ENCODE peak calls at places on chromosome 6, in ten cellular contexts. One of them, this sample, is unnamed. For H3K4me1, the result is how much of the 10 kb centered on the place peaks cover.

GRCh38 chr6:56143796-56144195 is 103.6 kb downstream of the COL21A1 start:
- DNase-seq in CD4-positive, alpha-beta memory T cell: no peak
- DNase-seq in mesendoderm: no peak
- DNase-seq in heart right ventricle: no peak
- DNase-seq in GM23248: peak
- DNase-seq in A549: no peak
- DNase-seq in DND-41: no peak
- DNase-seq in IMR-90: no peak
- DNase-seq in CD8-positive, alpha-beta T cell: no peak
- DNase-seq in cardiac muscle cell: no peak
- DNase-seq in this sample: no peak

GRCh38 chr6:154891901-154892300 is 103.2 kb upstream of the TIAM2 start:
- DNase-seq in CD4-positive, alpha-beta memory T cell: no peak
- DNase-seq in mesendoderm: no peak
- DNase-seq in heart right ventricle: no peak
- DNase-seq in GM23248: no peak
- DNase-seq in A549: no peak
- DNase-seq in DND-41: no peak
- DNase-seq in IMR-90: no peak
- DNase-seq in CD8-positive, alpha-beta T cell: no peak
- DNase-seq in cardiac muscle cell: no peak
- DNase-seq in this sample: no peak

GRCh38 chr6:157753291-157753690 is 69.8 kb upstream of the SNX9 start:
- DNase-seq in CD4-positive, alpha-beta memory T cell: no peak
- DNase-seq in mesendoderm: no peak
- DNase-seq in heart right ventricle: no peak
- DNase-seq in GM23248: peak
- DNase-seq in A549: no peak
- DNase-seq in DND-41: no peak
- DNase-seq in IMR-90: no peak
- DNase-seq in CD8-positive, alpha-beta T cell: no peak
- DNase-seq in cardiac muscle cell: no peak
- DNase-seq in this sample: no peak

GRCh38 chr6:45854343-45854742 is 161.3 kb downstream of the CLIC5 start:
- DNase-seq in CD4-positive, alpha-beta memory T cell: no peak
- DNase-seq in mesendoderm: no peak
- DNase-seq in heart right ventricle: no peak
- DNase-seq in GM23248: no peak
- DNase-seq in A549: no peak
- DNase-seq in DND-41: no peak
- DNase-seq in IMR-90: no peak
- DNase-seq in CD8-positive, alpha-beta T cell: no peak
- DNase-seq in cardiac muscle cell: no peak
- DNase-seq in this sample: no peak

GRCh38 chr6:127100510-127101140 is 17.8 kb upstream of the RSPO3 start:
- DNase-seq in CD4-positive, alpha-beta memory T cell: no peak
- DNase-seq in mesendoderm: peak
- DNase-seq in heart right ventricle: no peak
- DNase-seq in GM23248: peak
- DNase-seq in A549: no peak
- DNase-seq in DND-41: no peak
- DNase-seq in IMR-90: peak
- DNase-seq in CD8-positive, alpha-beta T cell: no peak
- DNase-seq in cardiac muscle cell: no peak
- DNase-seq in this sample: no peak

GRCh38 chr6:74606488-74607135 is 599.2 kb downstream of the COL12A1 start:
- DNase-seq in CD4-positive, alpha-beta memory T cell: no peak
- DNase-seq in mesendoderm: peak
- DNase-seq in heart right ventricle: no peak
- DNase-seq in GM23248: peak
- DNase-seq in A549: peak
- DNase-seq in DND-41: no peak
- DNase-seq in IMR-90: peak
- DNase-seq in CD8-positive, alpha-beta T cell: no peak
- DNase-seq in cardiac muscle cell: no peak
- DNase-seq in this sample: no peak

GRCh38 chr6:166041277-166041676 is 126.4 kb downstream of the TBXT start:
- DNase-seq in CD4-positive, alpha-beta memory T cell: no peak
- DNase-seq in mesendoderm: no peak
- DNase-seq in heart right ventricle: no peak
- DNase-seq in GM23248: no peak
- DNase-seq in A549: no peak
- DNase-seq in DND-41: no peak
- DNase-seq in IMR-90: no peak
- DNase-seq in CD8-positive, alpha-beta T cell: no peak
- DNase-seq in cardiac muscle cell: no peak
- DNase-seq in this sample: no peak

GRCh38 chr6:166203003-166203640 is 35.5 kb upstream of the TBXT start:
- DNase-seq in CD4-positive, alpha-beta memory T cell: no peak
- DNase-seq in mesendoderm: no peak
- DNase-seq in heart right ventricle: no peak
- DNase-seq in GM23248: no peak
- DNase-seq in A549: no peak
- DNase-seq in DND-41: no peak
- DNase-seq in IMR-90: peak
- DNase-seq in CD8-positive, alpha-beta T cell: no peak
- DNase-seq in cardiac muscle cell: no peak
- DNase-seq in this sample: no peak

GRCh38 chr6:142378138-142378875 is 76.5 kb downstream of the ADGRG6 start:
- DNase-seq in CD4-positive, alpha-beta memory T cell: no peak
- DNase-seq in mesendoderm: peak
- DNase-seq in heart right ventricle: no peak
- DNase-seq in GM23248: peak
- DNase-seq in A549: no peak
- DNase-seq in DND-41: no peak
- DNase-seq in IMR-90: peak
- DNase-seq in CD8-positive, alpha-beta T cell: no peak
- DNase-seq in cardiac muscle cell: peak
- DNase-seq in this sample: no peak

GRCh38 chr6:32393660-32394420 is 13.1 kb downstream of the BTNL2 start:
- DNase-seq in CD4-positive, alpha-beta memory T cell: no peak
- DNase-seq in mesendoderm: peak
- DNase-seq in heart right ventricle: no peak
- DNase-seq in GM23248: peak
- DNase-seq in A549: no peak
- DNase-seq in DND-41: no peak
- DNase-seq in IMR-90: no peak
- DNase-seq in CD8-positive, alpha-beta T cell: no peak
- DNase-seq in cardiac muscle cell: no peak
- DNase-seq in this sample: no peak

GRCh38 chr6:31272431-31272830 is 539 bp upstream of the HLA-C start:
- DNase-seq in CD4-positive, alpha-beta memory T cell: no peak
- DNase-seq in mesendoderm: peak
- DNase-seq in heart right ventricle: no peak
- DNase-seq in GM23248: peak
- DNase-seq in A549: no peak
- DNase-seq in DND-41: no peak
- DNase-seq in IMR-90: no peak
- DNase-seq in CD8-positive, alpha-beta T cell: no peak
- DNase-seq in cardiac muscle cell: peak
- DNase-seq in this sample: no peak

GRCh38 chr6:69974193-69974592 is 107.8 kb downstream of the COL19A1 start:
- DNase-seq in CD4-positive, alpha-beta memory T cell: no peak
- DNase-seq in mesendoderm: no peak
- DNase-seq in heart right ventricle: no peak
- DNase-seq in GM23248: peak
- DNase-seq in A549: no peak
- DNase-seq in DND-41: no peak
- DNase-seq in IMR-90: peak
- DNase-seq in CD8-positive, alpha-beta T cell: no peak
- DNase-seq in cardiac muscle cell: peak
- DNase-seq in this sample: peak

GRCh38 chr6:115932481-115932880 is 128.2 kb downstream of the FRK start:
- DNase-seq in CD4-positive, alpha-beta memory T cell: no peak
- DNase-seq in mesendoderm: no peak
- DNase-seq in heart right ventricle: no peak
- DNase-seq in GM23248: peak
- DNase-seq in A549: no peak
- DNase-seq in DND-41: no peak
- DNase-seq in IMR-90: no peak
- DNase-seq in CD8-positive, alpha-beta T cell: no peak
- DNase-seq in cardiac muscle cell: no peak
- DNase-seq in this sample: no peak

GRCh38 chr6:170464524-170464979 is 88.6 kb downstream of the PSMB1 start:
- DNase-seq in CD4-positive, alpha-beta memory T cell: no peak
- DNase-seq in mesendoderm: peak
- DNase-seq in heart right ventricle: no peak
- DNase-seq in GM23248: no peak
- DNase-seq in A549: no peak
- DNase-seq in DND-41: no peak
- DNase-seq in IMR-90: no peak
- DNase-seq in CD8-positive, alpha-beta T cell: peak
- DNase-seq in cardiac muscle cell: no peak
- DNase-seq in this sample: no peak

GRCh38 chr6:142336183-142336582 is 34.4 kb downstream of the ADGRG6 start:
- DNase-seq in CD4-positive, alpha-beta memory T cell: no peak
- DNase-seq in mesendoderm: no peak
- DNase-seq in heart right ventricle: no peak
- DNase-seq in GM23248: no peak
- DNase-seq in A549: no peak
- DNase-seq in DND-41: no peak
- DNase-seq in IMR-90: no peak
- DNase-seq in CD8-positive, alpha-beta T cell: no peak
- DNase-seq in cardiac muscle cell: no peak
- DNase-seq in this sample: no peak

GRCh38 chr6:137277971-137278602 is 58.9 kb upstream of the IFNGR1 start:
- DNase-seq in CD4-positive, alpha-beta memory T cell: no peak
- DNase-seq in mesendoderm: peak
- DNase-seq in heart right ventricle: no peak
- DNase-seq in GM23248: peak
- DNase-seq in A549: peak
- DNase-seq in DND-41: no peak
- DNase-seq in IMR-90: peak
- DNase-seq in CD8-positive, alpha-beta T cell: no peak
- DNase-seq in cardiac muscle cell: no peak
- DNase-seq in this sample: peak

GRCh38 chr6:137283080-137283479 is 63.9 kb upstream of the IFNGR1 start:
- DNase-seq in CD4-positive, alpha-beta memory T cell: no peak
- DNase-seq in mesendoderm: no peak
- DNase-seq in heart right ventricle: no peak
- DNase-seq in GM23248: no peak
- DNase-seq in A549: no peak
- DNase-seq in DND-41: no peak
- DNase-seq in IMR-90: no peak
- DNase-seq in CD8-positive, alpha-beta T cell: no peak
- DNase-seq in cardiac muscle cell: no peak
- DNase-seq in this sample: no peak

GRCh38 chr6:137286368-137286767 is 67.2 kb upstream of the IFNGR1 start:
- DNase-seq in CD4-positive, alpha-beta memory T cell: no peak
- DNase-seq in mesendoderm: no peak
- DNase-seq in heart right ventricle: no peak
- DNase-seq in GM23248: no peak
- DNase-seq in A549: no peak
- DNase-seq in DND-41: no peak
- DNase-seq in IMR-90: no peak
- DNase-seq in CD8-positive, alpha-beta T cell: no peak
- DNase-seq in cardiac muscle cell: no peak
- DNase-seq in this sample: no peak

GRCh38 chr6:137283940-137284910 is 65.0 kb upstream of the IFNGR1 start:
- DNase-seq in CD4-positive, alpha-beta memory T cell: no peak
- DNase-seq in mesendoderm: no peak
- DNase-seq in heart right ventricle: no peak
- DNase-seq in GM23248: no peak
- DNase-seq in A549: no peak
- DNase-seq in DND-41: no peak
- DNase-seq in IMR-90: peak
- DNase-seq in CD8-positive, alpha-beta T cell: no peak
- DNase-seq in cardiac muscle cell: no peak
- DNase-seq in this sample: no peak

GRCh38 chr6:137282253-137282652 is 63.1 kb upstream of the IFNGR1 start:
- DNase-seq in CD4-positive, alpha-beta memory T cell: no peak
- DNase-seq in mesendoderm: no peak
- DNase-seq in heart right ventricle: no peak
- DNase-seq in GM23248: no peak
- DNase-seq in A549: no peak
- DNase-seq in DND-41: no peak
- DNase-seq in IMR-90: no peak
- DNase-seq in CD8-positive, alpha-beta T cell: no peak
- DNase-seq in cardiac muscle cell: no peak
- DNase-seq in this sample: no peak
- H3K4me1 ChIP-seq in CD4-positive, alpha-beta memory T cell: under half
- H3K4me1 ChIP-seq in mesendoderm: under half
- H3K4me1 ChIP-seq in heart right ventricle: under half
- H3K4me1 ChIP-seq in GM23248: under half
- H3K4me1 ChIP-seq in A549: under half
- H3K4me1 ChIP-seq in DND-41: under half
- H3K4me1 ChIP-seq in IMR-90: under half
- H3K4me1 ChIP-seq in CD8-positive, alpha-beta T cell: under half
- H3K4me1 ChIP-seq in cardiac muscle cell: under half
- H3K4me1 ChIP-seq in this sample: under half

GRCh38 chr6:100228437-100229424 is 234.7 kb upstream of the MCHR2 start:
- DNase-seq in CD4-positive, alpha-beta memory T cell: peak
- DNase-seq in mesendoderm: peak
- DNase-seq in heart right ventricle: peak
- DNase-seq in GM23248: peak
- DNase-seq in A549: peak
- DNase-seq in DND-41: no peak
- DNase-seq in IMR-90: peak
- DNase-seq in CD8-positive, alpha-beta T cell: peak
- DNase-seq in cardiac muscle cell: peak
- DNase-seq in this sample: peak
- H3K4me3 ChIP-seq in CD4-positive, alpha-beta memory T cell: peak
- H3K4me3 ChIP-seq in mesendoderm: peak
- H3K4me3 ChIP-seq in heart right ventricle: peak
- H3K4me3 ChIP-seq in GM23248: peak
- H3K4me3 ChIP-seq in A549: peak
- H3K4me3 ChIP-seq in DND-41: no peak
- H3K4me3 ChIP-seq in IMR-90: peak
- H3K4me3 ChIP-seq in CD8-positive, alpha-beta T cell: peak
- H3K4me3 ChIP-seq in cardiac muscle cell: peak
- H3K4me3 ChIP-seq in this sample: peak

GRCh38 chr6:18076231-18076630 is 46.2 kb downstream of the NHLRC1 start:
- DNase-seq in CD4-positive, alpha-beta memory T cell: no peak
- DNase-seq in mesendoderm: no peak
- DNase-seq in heart right ventricle: no peak
- DNase-seq in GM23248: peak
- DNase-seq in A549: no peak
- DNase-seq in DND-41: no peak
- DNase-seq in IMR-90: no peak
- DNase-seq in CD8-positive, alpha-beta T cell: no peak
- DNase-seq in cardiac muscle cell: no peak
- DNase-seq in this sample: no peak
- H3K4me1 ChIP-seq in CD4-positive, alpha-beta memory T cell: under half
- H3K4me1 ChIP-seq in mesendoderm: under half
- H3K4me1 ChIP-seq in heart right ventricle: under half
- H3K4me1 ChIP-seq in GM23248: under half
- H3K4me1 ChIP-seq in A549: under half
- H3K4me1 ChIP-seq in DND-41: under half
- H3K4me1 ChIP-seq in IMR-90: under half
- H3K4me1 ChIP-seq in CD8-positive, alpha-beta T cell: under half
- H3K4me1 ChIP-seq in cardiac muscle cell: under half
- H3K4me1 ChIP-seq in this sample: under half

DNA sequence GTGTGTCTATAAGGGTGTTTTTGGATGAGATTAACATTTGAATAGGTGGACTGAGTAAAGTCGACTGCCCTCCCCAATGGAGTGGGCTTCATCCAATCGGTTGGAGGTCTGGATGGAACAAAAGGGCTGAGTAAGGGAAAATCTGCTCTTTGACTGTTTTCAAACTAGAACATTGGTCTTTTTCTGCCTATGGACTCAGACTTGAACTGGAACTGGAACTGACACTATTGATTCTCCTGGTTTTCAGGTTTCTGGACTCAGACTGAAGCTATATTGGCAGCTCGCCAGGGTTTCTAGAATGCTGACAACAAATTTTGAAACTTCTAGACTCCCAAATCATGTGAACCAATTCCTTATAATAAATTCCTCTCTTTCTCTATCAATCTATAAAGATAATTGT is 498.9 kb upstream of the EPHA7 start:
- DNase-seq in CD4-positive, alpha-beta memory T cell: no peak
- DNase-seq in mesendoderm: no peak
- DNase-seq in heart right ventricle: no peak
- DNase-seq in GM23248: no peak
- DNase-seq in A549: no peak
- DNase-seq in DND-41: no peak
- DNase-seq in IMR-90: no peak
- DNase-seq in CD8-positive, alpha-beta T cell: no peak
- DNase-seq in cardiac muscle cell: no peak
- DNase-seq in this sample: no peak
- H3K4me3 ChIP-seq in CD4-positive, alpha-beta memory T cell: no peak
- H3K4me3 ChIP-seq in mesendoderm: no peak
- H3K4me3 ChIP-seq in heart right ventricle: no peak
- H3K4me3 ChIP-seq in GM23248: no peak
- H3K4me3 ChIP-seq in A549: no peak
- H3K4me3 ChIP-seq in DND-41: no peak
- H3K4me3 ChIP-seq in IMR-90: no peak
- H3K4me3 ChIP-seq in CD8-positive, alpha-beta T cell: no peak
- H3K4me3 ChIP-seq in cardiac muscle cell: no peak
- H3K4me3 ChIP-seq in this sample: no peak

This sample was measured in BE2C.